ENCODE peak calls at places on chromosomes 4 and X, in five cellular contexts. O, A, J, L and P are unnamed samples.
A peak's percentile ranks its signal among the peaks of the same experiment; 100 is the strongest.

GRCh38 chr4:73856518-73856917 is 3.4 kb downstream of the PF4V1 start:
- DNase-seq in O (no peak), A (peak; percentile 42), J (no peak), L (peak; percentile 65), P (no peak)

GRCh38 chrX:100410083-100410590 is at the start of gene PCDH19:
- DNase-seq in O (peak; percentile 66), A (peak; percentile 52), J (peak; percentile 97), L (peak; percentile 12), P (peak; percentile 57)

GRCh38 chr4:98630804-98631454 is 27.5 kb downstream of the TSPAN5 start:
- DNase-seq in O (no peak), A (no peak), J (no peak), L (no peak), P (no peak)

GRCh38 chrX:23493941-23494374 is 159.3 kb downstream of the PTCHD1 start:
- DNase-seq in O (no peak), A (no peak), J (no peak), L (peak; percentile 25), P (peak; percentile 11)

GRCh38 chr4:185794637-185795036 is 17.4 kb downstream of the SORBS2 start:
- DNase-seq in O (no peak), A (no peak), J (no peak), L (no peak), P (no peak)

GRCh38 chr4:71163317-71163716 is 169.9 kb downstream of the DCK start:
- DNase-seq in O (no peak), A (no peak), J (no peak), L (peak; percentile 25), P (no peak)

GRCh38 chr4:76641758-76642157 is 206.7 kb downstream of the SHROOM3 start:
- DNase-seq in O (no peak), A (no peak), J (no peak), L (no peak), P (no peak)

GRCh38 chrX:46444011-46444410 is 101.2 kb downstream of the ZNF674 start:
- DNase-seq in O (no peak), A (peak; percentile 84), J (peak; percentile 90), L (peak; percentile 69), P (peak; percentile 28)

GRCh38 chr4:115234405-115235093 is 121.1 kb upstream of the NDST4 start:
- DNase-seq in O (no peak), A (no peak), J (no peak), L (no peak), P (no peak)

GRCh38 chrX:124860736-124861135 is 458.9 kb upstream of the TEX13C start:
- DNase-seq in O (no peak), A (no peak), J (no peak), L (no peak), P (no peak)

GRCh38 chrX:47579537-47579936 is 2.7 kb upstream of the TIMP1 start:
- DNase-seq in O (no peak), A (peak; percentile 85), J (no peak), L (peak; percentile 74), P (peak; percentile 13)

GRCh38 chr4:136637071-136637777 is 895.1 kb downstream of the PCDH18 start:
- DNase-seq in O (no peak), A (peak; percentile 18), J (peak; percentile 25), L (peak; percentile 18), P (no peak)

GRCh38 chr4:98771959-98772619 is 113.7 kb upstream of the TSPAN5 start:
- DNase-seq in O (no peak), A (no peak), J (no peak), L (no peak), P (no peak)

GRCh38 chr4:93809773-93810172 is 18.8 kb upstream of the ATOH1 start:
- DNase-seq in O (no peak), A (no peak), J (no peak), L (no peak), P (no peak)
- H3K27ac ChIP-seq in O (no peak overlapping the region), A (no peak overlapping the region), J (no peak overlapping the region), L (no peak overlapping the region), P (no peak overlapping the region)

GRCh38 chr4:7771541-7772507 is 167.8 kb downstream of the AFAP1 start:
- DNase-seq in O (peak; percentile 51), A (no peak), J (peak; percentile 82), L (no peak), P (no peak)
- TF ChIP-seq CTCF in O (no peak), A (no peak), J (no peak), L (no peak), P (no peak)

GRCh38 chr4:81426770-81427604 is 44.7 kb downstream of the RASGEF1B start:
- DNase-seq in O (no peak), A (no peak), J (peak; percentile 31), L (no peak), P (peak; percentile 42)
- H3K27ac ChIP-seq in O (no peak overlapping the region), A (no peak overlapping the region), J (no peak overlapping the region), L (no peak overlapping the region), P (peak overlapping the region; percentile 87)

GRCh38 chrX:8010105-8010504 is 82.9 kb upstream of the PNPLA4 start:
- DNase-seq in O (no peak), A (no peak), J (no peak), L (no peak), P (no peak)
- TF ChIP-seq CTCF in O (no peak), A (no peak), J (no peak), L (peak; percentile 37), P (no peak)

GRCh38 chr4:81490761-81491160 is 19.1 kb upstream of the RASGEF1B start:
- DNase-seq in O (no peak), A (no peak), J (no peak), L (no peak), P (no peak)

GRCh38 chr4:81482344-81482743 is 10.6 kb upstream of the RASGEF1B start:
- DNase-seq in O (no peak), A (no peak), J (no peak), L (no peak), P (no peak)

GRCh38 chr4:81481151-81481550 is 9.4 kb upstream of the RASGEF1B start:
- DNase-seq in O (no peak), A (no peak), J (no peak), L (no peak), P (no peak)

GRCh38 chr4:81486502-81486901 is 14.8 kb upstream of the RASGEF1B start:
- DNase-seq in O (no peak), A (no peak), J (no peak), L (no peak), P (no peak)

GRCh38 chr4:81485310-81485980 is 13.7 kb upstream of the RASGEF1B start:
- DNase-seq in O (no peak), A (no peak), J (no peak), L (no peak), P (no peak)
- H3K27ac ChIP-seq in O (peak overlapping the region; percentile 8), A (no peak overlapping the region), J (no peak overlapping the region), L (no peak overlapping the region), P (no peak overlapping the region)

DNA sequence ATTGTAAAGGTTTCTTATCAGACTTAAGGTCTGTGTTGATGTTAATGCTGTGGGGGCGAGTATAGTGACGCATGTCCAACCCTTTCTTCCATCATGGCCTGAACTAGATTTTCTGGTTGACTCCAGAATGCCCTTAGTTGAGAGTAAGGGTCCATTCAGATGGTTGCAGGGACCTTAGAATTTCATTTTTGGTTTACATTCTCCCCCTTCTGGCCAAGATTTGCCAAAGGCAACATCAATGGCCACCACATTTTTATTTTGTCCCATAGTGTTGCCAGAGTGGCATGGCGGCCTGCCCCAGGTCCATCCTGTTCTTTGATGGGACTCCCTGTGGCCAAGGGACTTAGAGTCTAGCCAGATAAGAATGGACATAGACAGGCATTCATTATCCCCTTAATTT is 368.5 kb downstream of the GPM6A start:
- DNase-seq in O (no peak), A (no peak), J (no peak), L (no peak), P (no peak)
- TF ChIP-seq CTCF in O (no peak), A (peak; percentile 9), J (peak; percentile 31), L (peak; percentile 52), P (no peak)

GRCh38 chr4:158319880-158320279 is 109.6 kb downstream of the TMEM144 start:
- DNase-seq in O (no peak), A (no peak), J (no peak), L (no peak), P (no peak)

GRCh38 chr4:158316264-158316663 is 106.0 kb downstream of the TMEM144 start:
- DNase-seq in O (no peak), A (no peak), J (no peak), L (no peak), P (no peak)

GRCh38 chr4:158313566-158313965 is 103.3 kb downstream of the TMEM144 start:
- DNase-seq in O (no peak), A (no peak), J (no peak), L (no peak), P (no peak)

GRCh38 chr4:158315706-158316105 is 105.4 kb downstream of the TMEM144 start:
- DNase-seq in O (no peak), A (peak; percentile 85), J (no peak), L (peak; percentile 80), P (no peak)

GRCh38 chr4:158314756-158315487 is 104.6 kb downstream of the TMEM144 start:
- DNase-seq in O (no peak), A (peak; percentile 99), J (peak; percentile 73), L (peak; percentile 86), P (peak; percentile 51)
- H3K27ac ChIP-seq in O (peak overlapping the region; percentile 62), A (peak overlapping the region; percentile 98), J (peak overlapping the region; percentile 99), L (peak overlapping the region; percentile 97), P (no peak overlapping the region)

GRCh38 chr4:20831746-20832145 is 131.5 kb downstream of the PACRGL start:
- DNase-seq in O (no peak), A (no peak), J (no peak), L (peak; percentile 18), P (no peak)

GRCh38 chr4:20829958-20830357 is 129.7 kb downstream of the PACRGL start:
- DNase-seq in O (no peak), A (no peak), J (no peak), L (peak; percentile 46), P (peak; percentile 9)

GRCh38 chr4:20838476-20838875 is 138.2 kb downstream of the PACRGL start:
- DNase-seq in O (no peak), A (no peak), J (no peak), L (no peak), P (no peak)

DNA sequence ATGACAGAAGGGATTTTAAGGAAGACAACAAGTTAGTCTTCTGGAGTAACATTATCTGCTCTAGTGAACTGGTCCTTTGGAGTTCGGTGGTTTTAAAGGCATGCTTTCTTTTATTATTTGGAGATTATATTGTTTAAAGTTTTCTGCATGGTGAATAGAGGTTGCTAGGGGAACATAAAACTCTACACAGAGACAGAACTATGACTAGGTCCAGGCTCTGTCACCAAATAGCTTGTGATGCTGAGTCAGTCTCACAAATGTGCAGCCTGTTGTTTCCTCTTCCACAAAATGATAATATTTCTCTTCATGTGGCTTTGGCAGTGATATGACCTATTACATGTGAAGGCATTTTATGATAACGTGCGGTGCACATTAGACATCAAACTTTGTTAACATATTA is 132.6 kb downstream of the PACRGL start:
- DNase-seq in O (no peak), A (no peak), J (no peak), L (peak; percentile 88), P (no peak)
- TF ChIP-seq CTCF in O (no peak), A (no peak), J (no peak), L (no peak), P (no peak)